ENCODE peak calls at places on chromosome 15, in five cellular contexts. U is body of pancreas, K is tibial artery, P is tibial nerve, H is ovary. N is an unnamed sample. For H3K9me3, the result is how much of the 10 kb centered on the place peaks cover.

GRCh38 chr15:27327467-27328045 is 356.6 kb downstream of the GABRG3 start:
- DNase-seq in U (no peak), K (no peak), P (no peak), H (no peak), N (no peak)

GRCh38 chr15:70323111-70323851 is 225.6 kb upstream of the TLE3 start:
- DNase-seq in U (no peak), K (peak), P (peak), H (peak), N (no peak)

GRCh38 chr15:71219646-71220045 is 104.4 kb downstream of the THSD4 start:
- DNase-seq in U (no peak), K (no peak), P (no peak), H (no peak), N (no peak)

GRCh38 chr15:40469776-40470390 is 901 bp upstream of the CHST14 start:
- DNase-seq in U (no peak), K (no peak), P (no peak), H (no peak), N (no peak)

GRCh38 chr15:75355369-75355768 is 8.5 kb downstream of the NEIL1 start:
- DNase-seq in U (no peak), K (no peak), P (no peak), H (no peak), N (no peak)

GRCh38 chr15:39079296-39079834 is 501.5 kb upstream of the THBS1 start:
- DNase-seq in U (no peak), K (no peak), P (no peak), H (no peak), N (no peak)

GRCh38 chr15:30903497-30904187 is at the start of gene FAN1:
- DNase-seq in U (peak), K (peak), P (peak), H (peak), N (peak)

GRCh38 chr15:88023956-88024355 is 232.6 kb downstream of the NTRK3 start:
- DNase-seq in U (no peak), K (no peak), P (no peak), H (no peak), N (no peak)

GRCh38 chr15:74870496-74871213 is 2.5 kb downstream of the SCAMP2 start:
- DNase-seq in U (no peak), K (no peak), P (no peak), H (no peak), N (no peak)

GRCh38 chr15:92077353-92078080 is 224.0 kb downstream of the SLCO3A1 start:
- DNase-seq in U (peak), K (peak), P (peak), H (peak), N (peak)

GRCh38 chr15:43067717-43068461 is 37.9 kb downstream of the UBR1 start:
- DNase-seq in U (no peak), K (no peak), P (no peak), H (no peak), N (no peak)

GRCh38 chr15:78369161-78369560 is 29.0 kb downstream of the CRABP1 start:
- DNase-seq in U (no peak), K (no peak), P (no peak), H (no peak), N (no peak)

GRCh38 chr15:40428183-40428582 is 12.6 kb upstream of the BAHD1 start:
- DNase-seq in U (no peak), K (no peak), P (no peak), H (no peak), N (peak)

GRCh38 chr15:58510715-58511465 is 79.1 kb downstream of the LIPC start:
- DNase-seq in U (no peak), K (no peak), P (no peak), H (no peak), N (no peak)

GRCh38 chr15:98939311-98940080 is 68.1 kb downstream of the PGPEP1L start:
- DNase-seq in U (no peak), K (no peak), P (no peak), H (no peak), N (no peak)

GRCh38 chr15:76098685-76099084 is 38.9 kb downstream of the TMEM266 start:
- DNase-seq in U (peak), K (no peak), P (no peak), H (no peak), N (no peak)

GRCh38 chr15:88617031-88617722 is 4.0 kb upstream of the AEN start:
- DNase-seq in U (no peak), K (no peak), P (no peak), H (no peak), N (no peak)

GRCh38 chr15:36390491-36390890 is 188.9 kb upstream of the CDIN1 start:
- DNase-seq in U (no peak), K (no peak), P (no peak), H (no peak), N (no peak)

GRCh38 chr15:94205366-94205765 is 26.0 kb upstream of the MCTP2 start:
- DNase-seq in U (no peak), K (no peak), P (no peak), H (no peak), N (no peak)

GRCh38 chr15:73237910-73238309 is 130.8 kb downstream of the HCN4 start:
- DNase-seq in U (no peak), K (no peak), P (no peak), H (no peak), N (no peak)

GRCh38 chr15:62509395-62509973 is 344.4 kb upstream of the C2CD4B start:
- DNase-seq in U (no peak), K (no peak), P (no peak), H (no peak), N (no peak)

GRCh38 chr15:83092309-83092976 is 15.0 kb upstream of the TM6SF1 start:
- DNase-seq in U (no peak), K (peak), P (peak), H (no peak), N (peak)

GRCh38 chr15:53197426-53197839 is 407.3 kb upstream of the ONECUT1 start:
- DNase-seq in U (peak), K (peak), P (peak), H (peak), N (peak)

GRCh38 chr15:38217788-38218609 is 34.6 kb upstream of the SPRED1 start:
- DNase-seq in U (no peak), K (no peak), P (no peak), H (no peak), N (no peak)

GRCh38 chr15:85947936-85948335 is 131.7 kb upstream of the AGBL1 start:
- DNase-seq in U (no peak), K (no peak), P (no peak), H (no peak), N (no peak)

GRCh38 chr15:60376677-60377095 is 21.1 kb downstream of the ANXA2 start:
- DNase-seq in U (no peak), K (no peak), P (no peak), H (no peak), N (no peak)

GRCh38 chr15:72117448-72117697 is 577 bp downstream of the MYO9A start:
- DNase-seq in U (peak), K (peak), P (peak), H (peak), N (peak)

GRCh38 chr15:39232512-39232911 is 348.4 kb upstream of the THBS1 start:
- DNase-seq in U (no peak), K (no peak), P (no peak), H (no peak), N (no peak)

GRCh38 chr15:69945729-69946128 is 152.0 kb downstream of the TLE3 start:
- DNase-seq in U (no peak), K (no peak), P (no peak), H (no peak), N (no peak)

GRCh38 chr15:92224843-92225242 is 168.8 kb upstream of the ST8SIA2 start:
- DNase-seq in U (no peak), K (no peak), P (no peak), H (no peak), N (no peak)

GRCh38 chr15:79028411-79028964 is 62.1 kb downstream of the RASGRF1 start:
- DNase-seq in U (no peak), K (peak), P (peak), H (no peak), N (peak)

GRCh38 chr15:40647523-40647922 is 47.5 kb upstream of the RAD51 start:
- DNase-seq in U (no peak), K (no peak), P (no peak), H (no peak), N (no peak)

GRCh38 chr15:56978898-56979662 is 60.6 kb downstream of the TCF12 start:
- DNase-seq in U (no peak), K (no peak), P (no peak), H (no peak), N (no peak)

GRCh38 chr15:56718560-56718959 is 14.7 kb downstream of the ZNF280D start:
- DNase-seq in U (no peak), K (no peak), P (no peak), H (no peak), N (no peak)

GRCh38 chr15:64454282-64454681 is 6.1 kb upstream of the ZNF609 start:
- DNase-seq in U (no peak), K (no peak), P (no peak), H (no peak), N (no peak)
- H3K27ac ChIP-seq in U (no peak), K (no peak), P (peak), H (peak), N (no peak)

GRCh38 chr15:32028921-32029320 is 1.4 kb upstream of the CHRNA7 start:
- DNase-seq in U (no peak), K (no peak), P (no peak), H (no peak), N (no peak)

GRCh38 chr15:32033186-32033890 is 3.0 kb downstream of the CHRNA7 start:
- DNase-seq in U (no peak), K (no peak), P (no peak), H (no peak), N (no peak)

GRCh38 chr15:32030795-32031194 is 480 bp downstream of the CHRNA7 start:
- DNase-seq in U (peak), K (no peak), P (no peak), H (no peak), N (no peak)

GRCh38 chr15:32029409-32029861 is 880 bp upstream of the CHRNA7 start:
- DNase-seq in U (peak), K (no peak), P (no peak), H (peak), N (peak)

GRCh38 chr15:32029862-32030781 is at the start of gene CHRNA7:
- DNase-seq in U (peak), K (no peak), P (no peak), H (peak), N (peak)
- TF ChIP-seq CTCF in U (peak), K (no peak), P (no peak), H (peak), N (peak)

DNA sequence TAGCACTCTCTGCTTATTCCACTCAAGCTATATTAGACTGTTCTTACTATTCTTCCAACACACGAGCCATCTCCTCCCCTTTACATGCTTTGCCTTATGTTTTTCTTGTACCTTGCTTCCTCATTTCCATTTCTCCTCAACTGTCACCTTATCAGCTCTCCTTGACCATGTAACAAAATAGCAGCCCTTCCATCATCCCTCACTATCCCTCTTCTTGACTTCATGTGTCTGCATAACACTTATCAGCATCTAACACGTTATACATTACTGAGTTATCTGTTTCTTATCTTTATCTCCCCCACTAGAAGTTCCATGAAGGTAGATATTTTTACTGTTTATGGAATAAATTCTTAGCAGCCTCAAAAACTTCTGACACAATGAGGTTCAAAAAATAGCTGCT is 45.3 kb downstream of the TRPM7 start:
- DNase-seq in U (no peak), K (no peak), P (no peak), H (no peak), N (no peak)
- H3K9me3 ChIP-seq in U (under half), K (under half), P (under half), H (under half), N (under half)

GRCh38 chr15:101277943-101278564 is 769 bp upstream of the SELENOS start:
- DNase-seq in U (no peak), K (no peak), P (no peak), H (no peak), N (no peak)
- H3K27ac ChIP-seq in U (peak), K (peak), P (peak), H (peak), N (peak)

DNA sequence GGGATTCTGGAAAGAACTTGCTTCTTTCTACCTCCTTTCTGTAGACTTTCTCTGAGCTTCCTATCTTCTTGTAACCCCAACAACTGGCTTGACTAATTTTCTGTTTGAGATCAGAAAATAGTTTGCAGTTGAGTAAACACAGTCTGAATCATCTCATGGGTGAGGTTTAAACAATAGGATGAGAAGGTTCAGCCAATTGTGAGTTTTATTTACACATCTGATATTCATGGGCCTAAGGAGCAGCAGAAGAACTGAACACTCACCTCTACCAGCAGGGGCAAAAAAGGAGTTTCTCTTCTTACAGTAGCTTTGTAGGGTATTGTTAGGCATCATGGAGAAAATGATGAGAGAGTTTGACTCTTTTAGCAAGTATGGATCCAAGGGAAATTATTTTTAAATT is 54.2 kb downstream of the DTWD1 start:
- DNase-seq in U (no peak), K (no peak), P (no peak), H (no peak), N (no peak)
- TF ChIP-seq CTCF in U (no peak), K (no peak), P (no peak), H (no peak), N (no peak)

GRCh38 chr15:90376789-90377188 is 11.3 kb upstream of the IQGAP1 start:
- DNase-seq in U (no peak), K (no peak), P (no peak), H (no peak), N (no peak)

GRCh38 chr15:90382305-90382704 is 5.7 kb upstream of the IQGAP1 start:
- DNase-seq in U (no peak), K (no peak), P (no peak), H (no peak), N (no peak)

GRCh38 chr15:90381515-90381914 is 6.5 kb upstream of the IQGAP1 start:
- DNase-seq in U (no peak), K (no peak), P (no peak), H (no peak), N (no peak)

GRCh38 chr15:90375071-90375470 is 13.0 kb upstream of the IQGAP1 start:
- DNase-seq in U (no peak), K (no peak), P (no peak), H (no peak), N (no peak)

DNA sequence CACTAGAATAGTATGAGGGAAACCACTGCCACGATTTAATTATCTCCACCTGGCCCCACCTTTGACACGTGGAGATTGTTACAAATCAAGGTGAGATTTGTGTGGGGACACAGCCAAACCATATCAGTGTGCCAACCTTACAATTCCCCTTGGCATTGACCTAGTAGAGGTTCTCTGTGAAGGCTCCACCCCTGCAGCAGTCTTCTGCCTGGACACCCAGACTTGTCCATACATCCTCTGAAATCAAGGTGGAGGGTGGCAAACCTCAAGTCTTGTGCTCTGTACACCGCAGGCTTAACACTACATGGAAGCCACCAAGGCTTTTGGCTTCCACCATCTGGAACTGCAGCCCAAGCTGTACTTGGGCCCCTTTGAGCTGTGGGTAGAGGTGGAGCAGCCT is 8.8 kb upstream of the IQGAP1 start:
- DNase-seq in U (no peak), K (no peak), P (no peak), H (no peak), N (no peak)
- H3K9me3 ChIP-seq in U (under half), K (under half), P (under half), H (under half), N (under half)

N was measured in lower lobe of right lung.